ENCODE peak calls at places on chromosomes 4 and X, in seven cellular contexts. U, E, B, V, Z, X and W are unnamed samples.

GRCh38 chr4:93828332-93828829 is at the start of gene ATOH1:
- DNase-seq in U (peak; percentile 42), E (peak; percentile 84), B (peak; percentile 69), V (no peak), Z (peak; percentile 90), X (no peak), W (peak; percentile 61)

GRCh38 chr4:186227744-186228513 is 622 bp downstream of the KLKB1 start:
- DNase-seq in U (no peak), E (no peak), B (no peak), V (no peak), Z (no peak), X (no peak), W (peak; percentile 26)

GRCh38 chr4:82905205-82905604 is 4.7 kb downstream of the THAP9 start:
- DNase-seq in U (no peak), E (no peak), B (no peak), V (no peak), Z (no peak), X (no peak), W (no peak)

GRCh38 chr4:181908168-181908567 is 335.0 kb upstream of the TENM3 start:
- DNase-seq in U (no peak), E (no peak), B (no peak), V (no peak), Z (no peak), X (no peak), W (no peak)

GRCh38 chrX:50697691-50698090 is 116.3 kb downstream of the SHROOM4 start:
- DNase-seq in U (no peak), E (no peak), B (no peak), V (no peak), Z (no peak), X (no peak), W (peak; percentile 82)

GRCh38 chr4:166066936-166067335 is 193.9 kb downstream of the TLL1 start:
- DNase-seq in U (no peak), E (no peak), B (no peak), V (no peak), Z (no peak), X (no peak), W (no peak)

GRCh38 chr4:14768449-14768848 is 233.8 kb upstream of the CPEB2 start:
- DNase-seq in U (no peak), E (no peak), B (no peak), V (no peak), Z (no peak), X (no peak), W (no peak)

GRCh38 chrX:130051176-130051845 is 59.0 kb downstream of the ELF4 start:
- DNase-seq in U (peak; percentile 43), E (no peak), B (no peak), V (no peak), Z (no peak), X (no peak), W (no peak)

GRCh38 chrX:132615396-132616131 is 126.7 kb upstream of the MBNL3 start:
- DNase-seq in U (peak; percentile 76), E (no peak), B (peak; percentile 58), V (peak; percentile 44), Z (peak; percentile 65), X (no peak), W (peak; percentile 56)

GRCh38 chr4:128461300-128462103 is 173.9 kb upstream of the PGRMC2 start:
- DNase-seq in U (no peak), E (no peak), B (no peak), V (peak; percentile 32), Z (peak; percentile 88), X (no peak), W (no peak)

GRCh38 chrX:78029663-78030062 is 60.2 kb upstream of the PGAM4 start:
- DNase-seq in U (peak; percentile 30), E (no peak), B (no peak), V (peak; percentile 5), Z (peak; percentile 17), X (no peak), W (peak; percentile 54)

GRCh38 chrX:109533631-109534030 is 3.0 kb upstream of the NXT2 start:
- DNase-seq in U (no peak), E (no peak), B (no peak), V (no peak), Z (no peak), X (no peak), W (no peak)

GRCh38 chr4:30656828-30657227 is 63.3 kb upstream of the PCDH7 start:
- DNase-seq in U (no peak), E (no peak), B (no peak), V (no peak), Z (no peak), X (no peak), W (no peak)

GRCh38 chrX:41302293-41302868 is 31.6 kb upstream of the DDX3X start:
- DNase-seq in U (peak; percentile 64), E (no peak), B (no peak), V (no peak), Z (peak; percentile 30), X (no peak), W (no peak)

GRCh38 chrX:19642517-19643109 is 127.3 kb upstream of the MAP3K15 start:
- DNase-seq in U (no peak), E (no peak), B (no peak), V (no peak), Z (no peak), X (no peak), W (no peak)

GRCh38 chr4:5956285-5957021 is 61.8 kb downstream of the C4orf50 start:
- DNase-seq in U (no peak), E (no peak), B (peak; percentile 67), V (no peak), Z (peak; percentile 78), X (no peak), W (peak; percentile 67)

GRCh38 chr4:163744861-163745260 is 250.4 kb downstream of the TMA16 start:
- DNase-seq in U (no peak), E (no peak), B (no peak), V (no peak), Z (no peak), X (no peak), W (no peak)

GRCh38 chr4:117793786-117794369 is 240.4 kb upstream of the NDST3 start:
- DNase-seq in U (no peak), E (no peak), B (no peak), V (no peak), Z (no peak), X (no peak), W (no peak)

GRCh38 chr4:47213971-47214370 is 182.6 kb downstream of the GABRB1 start:
- DNase-seq in U (no peak), E (no peak), B (no peak), V (no peak), Z (no peak), X (no peak), W (peak; percentile 56)

GRCh38 chr4:74874785-74875367 is 58.0 kb upstream of the PARM1 start:
- DNase-seq in U (peak; percentile 35), E (no peak), B (no peak), V (peak; percentile 26), Z (peak; percentile 87), X (no peak), W (peak; percentile 76)

GRCh38 chrX:72243472-72243871 is 4.6 kb upstream of the ERCC6L start:
- DNase-seq in U (no peak), E (no peak), B (no peak), V (no peak), Z (no peak), X (no peak), W (peak; percentile 84)

DNA sequence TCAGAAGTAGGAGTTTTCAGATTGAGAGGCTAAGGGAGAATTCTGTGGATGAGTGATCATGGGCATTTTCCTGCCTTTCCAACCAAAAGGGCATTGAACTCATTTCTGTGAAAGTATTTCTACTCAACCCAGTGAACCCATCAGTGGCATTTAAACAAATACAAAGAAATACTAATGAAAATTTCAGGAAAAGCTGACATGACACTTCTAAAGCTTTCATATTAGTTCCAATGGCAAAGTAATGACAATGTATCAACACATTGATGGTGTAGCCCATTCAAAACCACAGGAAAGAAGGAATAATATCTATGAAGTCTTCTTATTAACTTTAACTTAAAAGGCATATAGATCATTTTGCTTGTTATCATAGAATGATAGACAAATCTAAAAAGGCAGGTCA is 183.5 kb upstream of the ANXA10 start:
- DNase-seq in U (no peak), E (no peak), B (no peak), V (no peak), Z (no peak), X (no peak), W (no peak)
- H3K4me1 ChIP-seq in U (no peaks in the 10 kb centered on the region), E (no peaks in the 10 kb centered on the region), B (no peaks in the 10 kb centered on the region), V (no peaks in the 10 kb centered on the region), Z (no peaks in the 10 kb centered on the region), X (no peaks in the 10 kb centered on the region), W (no peaks in the 10 kb centered on the region)

DNA sequence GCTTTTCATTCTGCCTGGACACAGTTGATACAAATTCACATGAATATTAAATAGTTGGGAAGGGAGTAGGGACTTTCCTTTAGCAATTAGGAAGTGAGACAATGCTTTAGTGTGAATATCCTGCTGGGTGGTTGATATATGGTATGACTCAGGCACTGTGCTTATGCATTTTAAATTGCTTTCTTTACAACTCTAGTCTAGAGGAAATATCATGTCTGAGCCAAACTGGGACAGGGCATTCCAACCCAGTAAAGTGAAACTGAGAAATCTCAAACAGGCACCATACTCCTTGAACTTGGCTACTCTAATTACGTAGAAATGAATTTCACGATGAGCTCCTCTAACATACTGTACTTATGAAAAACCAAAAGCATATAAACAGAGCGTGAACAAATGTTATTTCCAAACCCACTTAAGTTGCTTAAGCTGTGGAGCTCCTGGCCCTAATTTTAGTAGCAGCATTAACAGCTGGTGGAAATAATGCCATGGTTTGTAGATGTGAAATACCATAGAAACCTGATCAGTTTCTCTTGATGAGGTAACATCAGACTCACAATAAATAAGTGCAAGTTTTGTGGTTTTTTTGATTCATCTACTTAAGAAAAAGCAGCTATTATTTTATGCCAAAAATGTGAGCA is 242.9 kb upstream of the GK2 start:
- DNase-seq in U (no peak), E (no peak), B (no peak), V (no peak), Z (no peak), X (no peak), W (peak; percentile 89)
- H3K4me3 ChIP-seq in U (no peak overlapping the region), E (no peak overlapping the region), B (no peak overlapping the region), V (no peak overlapping the region), Z (no peak overlapping the region), X (no peak overlapping the region), W (no peak overlapping the region)

GRCh38 chrX:135975421-135975820 is 1.6 kb upstream of the MMGT1 start:
- DNase-seq in U (no peak), E (no peak), B (no peak), V (no peak), Z (no peak), X (no peak), W (no peak)

GRCh38 chrX:135977611-135978010 is 3.8 kb upstream of the MMGT1 start:
- DNase-seq in U (no peak), E (no peak), B (no peak), V (no peak), Z (no peak), X (no peak), W (no peak)

GRCh38 chrX:135974279-135974856 is 580 bp upstream of the MMGT1 start:
- DNase-seq in U (peak; percentile 76), E (peak; percentile 84), B (peak; percentile 82), V (peak; percentile 63), Z (peak; percentile 85), X (peak; percentile 80), W (peak; percentile 66)

GRCh38 chrX:135973548-135974278 is at the start of gene MMGT1:
- DNase-seq in U (peak; percentile 84), E (peak; percentile 92), B (peak; percentile 84), V (peak; percentile 73), Z (peak; percentile 88), X (peak; percentile 90), W (peak; percentile 87)

GRCh38 chrX:135973025-135973547 is 702 bp downstream of the MMGT1 start:
- DNase-seq in U (no peak), E (no peak), B (no peak), V (peak; percentile 5), Z (no peak), X (no peak), W (peak; percentile 4)
- TF ChIP-seq CTCF in U (no peak), E (no peak), B (no peak), V (no peak), Z (no peak), X (no peak), W (no peak)

GRCh38 chr4:153528705-153529493 is 62.7 kb downstream of the TMEM131L start:
- DNase-seq in U (no peak), E (no peak), B (no peak), V (no peak), Z (no peak), X (no peak), W (no peak)
- H3K4me1 ChIP-seq in U (peaks cover 9% of the 10 kb centered on the region), E (peaks cover 31% of the 10 kb centered on the region), B (peaks cover 49% of the 10 kb centered on the region), V (no peaks in the 10 kb centered on the region), Z (peaks cover 18% of the 10 kb centered on the region), X (peaks cover 13% of the 10 kb centered on the region), W (peaks cover 34% of the 10 kb centered on the region)